ENCODE peak calls at places on chromosomes 5 and 9, in ten cellular contexts. N is mesothelial cell of epicardium, Q is uterus, J is transverse colon, O is fibroblast of pulmonary artery, E is prostate gland, U is spleen, H is suprapubic skin, D is heart right ventricle, R is fibroblast of villous mesenchyme. Y is an unnamed sample.

GRCh38 chr9:111095423-111095822 is 57.2 kb upstream of the LPAR1 start:
- DNase-seq in Q (peak), O (peak), E (no peak), J (no peak), U (no peak), N (no peak), H (no peak), D (no peak), R (peak), Y (no peak)

GRCh38 chr5:180596115-180596667 is 4.9 kb upstream of the SCGB3A1 start:
- DNase-seq in O (no peak), R (no peak), H (no peak), N (no peak), E (no peak), J (no peak), D (no peak), Q (no peak), U (no peak), Y (no peak)

GRCh38 chr5:170482511-170482910 is 21.3 kb upstream of the KCNIP1 start:
- DNase-seq in D (no peak), R (no peak), E (no peak), O (no peak), J (no peak), N (no peak), H (no peak), Q (no peak), U (no peak), Y (no peak)

GRCh38 chr5:36744678-36745659 is 131.6 kb upstream of the NIPBL start:
- DNase-seq in H (peak), D (peak), Q (peak), E (peak), R (peak), O (peak), N (peak), U (peak), J (peak), Y (peak)

GRCh38 chr5:158013939-158014338 is 155.0 kb upstream of the CLINT1 start:
- DNase-seq in N (peak), J (peak), E (no peak), H (no peak), Q (peak), O (peak), R (no peak), D (no peak), U (no peak), Y (no peak)

GRCh38 chr5:80411589-80412219 is 3.8 kb downstream of the ZFYVE16 start:
- DNase-seq in N (no peak), O (no peak), H (no peak), Q (no peak), R (peak), J (no peak), U (no peak), E (no peak), D (no peak), Y (no peak)

GRCh38 chr9:87464110-87464991 is 33.3 kb upstream of the DAPK1 start:
- DNase-seq in O (peak), E (no peak), U (no peak), R (peak), D (no peak), N (no peak), H (no peak), J (no peak), Q (no peak), Y (no peak)

GRCh38 chr9:75378036-75378435 is 289.7 kb downstream of the OSTF1 start:
- DNase-seq in D (peak), N (no peak), E (no peak), J (no peak), H (peak), Q (peak), O (no peak), R (no peak), U (no peak), Y (no peak)

GRCh38 chr9:134327671-134328231 is 1.5 kb downstream of the RXRA start:
- DNase-seq in N (no peak), U (no peak), E (no peak), H (no peak), J (no peak), O (no peak), D (peak), Q (no peak), R (no peak), Y (no peak)

GRCh38 chr9:73091909-73092308 is 59.8 kb upstream of the ANXA1 start:
- DNase-seq in Q (no peak), N (no peak), O (no peak), E (no peak), H (no peak), D (no peak), U (no peak), J (no peak), R (no peak), Y (no peak)

GRCh38 chr9:77648458-77649108 is 461 bp upstream of the GNA14 start:
- DNase-seq in J (peak), Q (peak), N (no peak), R (no peak), D (peak), O (peak), H (peak), E (peak), U (peak), Y (no peak)

GRCh38 chr5:68053202-68053601 is 162.4 kb upstream of the PIK3R1 start:
- DNase-seq in O (peak), U (no peak), N (no peak), E (no peak), D (no peak), J (no peak), R (no peak), Q (no peak), H (no peak), Y (peak)

GRCh38 chr9:33884856-33885701 is 68.1 kb downstream of the UBE2R2 start:
- DNase-seq in N (peak), J (peak), D (no peak), H (no peak), E (peak), O (peak), R (peak), U (no peak), Q (no peak), Y (peak)

GRCh38 chr9:127173063-127173462 is 50.6 kb upstream of the ANGPTL2 start:
- DNase-seq in E (no peak), O (no peak), Q (no peak), H (peak), R (no peak), N (peak), U (no peak), D (no peak), J (no peak), Y (no peak)

GRCh38 chr5:1832511-1833250 is 31.5 kb downstream of the NDUFS6 start:
- DNase-seq in O (no peak), U (peak), D (no peak), E (no peak), Q (no peak), R (no peak), N (no peak), J (no peak), H (peak), Y (no peak)

GRCh38 chr9:5870691-5871090 is 20.0 kb upstream of the MLANA start:
- DNase-seq in Q (no peak), J (no peak), N (no peak), U (no peak), E (no peak), O (no peak), H (no peak), D (no peak), R (no peak), Y (no peak)

GRCh38 chr5:63961598-63962161 is 565 bp downstream of the HTR1A start:
- DNase-seq in N (peak), R (no peak), J (no peak), E (no peak), Q (no peak), O (no peak), H (no peak), D (no peak), U (peak), Y (no peak)

GRCh38 chr5:76165961-76166360 is 82.8 kb downstream of the SV2C start:
- DNase-seq in U (no peak), J (no peak), R (no peak), O (no peak), D (no peak), N (no peak), Q (no peak), H (no peak), E (no peak), Y (no peak)

DNA sequence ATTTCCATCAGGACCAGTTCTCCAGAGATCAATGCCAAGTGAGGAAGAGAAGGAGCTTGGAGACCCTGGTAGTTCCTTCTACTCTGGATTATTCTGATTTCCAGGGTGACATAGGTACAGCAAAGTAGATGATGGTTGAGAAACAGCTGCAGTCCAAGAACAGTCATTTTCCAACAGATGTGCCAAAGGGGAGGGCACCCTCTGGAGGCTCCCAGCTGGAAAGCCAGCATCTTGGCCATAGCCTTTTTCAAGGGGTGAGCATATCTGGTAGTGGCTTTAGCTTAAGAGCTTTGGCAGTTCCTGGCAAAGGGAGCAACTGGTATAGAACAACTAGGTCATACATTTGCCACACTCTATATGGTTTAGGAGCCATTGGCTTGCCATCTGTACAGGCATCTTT is 492.7 kb downstream of the RASEF start:
- DNase-seq in N (no peak), H (no peak), R (no peak), D (no peak), Q (no peak), E (no peak), U (no peak), O (no peak), J (peak), Y (no peak)
- TF ChIP-seq CTCF in N (no peak), H (no peak), R (no peak), D (peak), Q (no peak), E (no peak), U (no peak), O (no peak), J (no peak), Y (no peak)

GRCh38 chr5:113336975-113337374 is 97.8 kb downstream of the TSSK1B start:
- DNase-seq in J (no peak), N (no peak), E (peak), O (peak), H (no peak), R (peak), Q (peak), D (peak), U (no peak), Y (peak)
- TF ChIP-seq CTCF in J (no peak), N (no peak), E (peak), O (peak), H (no peak), R (peak), Q (peak), D (peak), U (peak), Y (peak)

DNA sequence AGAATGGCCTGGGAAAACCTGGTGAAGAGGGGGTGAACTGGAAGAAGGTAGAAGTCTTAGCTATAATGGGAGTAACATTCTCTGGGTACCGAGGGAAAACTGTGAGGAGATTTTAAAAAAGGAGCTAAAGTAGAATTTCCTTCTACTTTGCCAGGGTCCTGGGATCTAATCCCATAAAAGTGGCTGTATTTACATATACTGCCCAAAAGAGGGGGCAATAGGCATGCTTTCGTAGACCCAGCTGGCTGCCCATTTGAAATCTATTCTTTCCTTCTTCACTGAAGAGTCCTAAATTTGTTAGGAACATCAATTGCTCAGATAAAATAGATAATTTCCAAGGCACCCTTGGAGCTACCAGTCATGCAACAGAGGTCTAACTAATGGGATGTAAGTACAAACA is 159.2 kb downstream of the CDC42SE2 start:
- DNase-seq in U (no peak), H (no peak), N (no peak), O (peak), R (peak), Q (no peak), E (no peak), J (no peak), D (no peak), Y (no peak)
- TF ChIP-seq CTCF in U (peak), H (no peak), N (no peak), O (peak), R (peak), Q (peak), E (peak), J (no peak), D (peak), Y (peak)

DNA sequence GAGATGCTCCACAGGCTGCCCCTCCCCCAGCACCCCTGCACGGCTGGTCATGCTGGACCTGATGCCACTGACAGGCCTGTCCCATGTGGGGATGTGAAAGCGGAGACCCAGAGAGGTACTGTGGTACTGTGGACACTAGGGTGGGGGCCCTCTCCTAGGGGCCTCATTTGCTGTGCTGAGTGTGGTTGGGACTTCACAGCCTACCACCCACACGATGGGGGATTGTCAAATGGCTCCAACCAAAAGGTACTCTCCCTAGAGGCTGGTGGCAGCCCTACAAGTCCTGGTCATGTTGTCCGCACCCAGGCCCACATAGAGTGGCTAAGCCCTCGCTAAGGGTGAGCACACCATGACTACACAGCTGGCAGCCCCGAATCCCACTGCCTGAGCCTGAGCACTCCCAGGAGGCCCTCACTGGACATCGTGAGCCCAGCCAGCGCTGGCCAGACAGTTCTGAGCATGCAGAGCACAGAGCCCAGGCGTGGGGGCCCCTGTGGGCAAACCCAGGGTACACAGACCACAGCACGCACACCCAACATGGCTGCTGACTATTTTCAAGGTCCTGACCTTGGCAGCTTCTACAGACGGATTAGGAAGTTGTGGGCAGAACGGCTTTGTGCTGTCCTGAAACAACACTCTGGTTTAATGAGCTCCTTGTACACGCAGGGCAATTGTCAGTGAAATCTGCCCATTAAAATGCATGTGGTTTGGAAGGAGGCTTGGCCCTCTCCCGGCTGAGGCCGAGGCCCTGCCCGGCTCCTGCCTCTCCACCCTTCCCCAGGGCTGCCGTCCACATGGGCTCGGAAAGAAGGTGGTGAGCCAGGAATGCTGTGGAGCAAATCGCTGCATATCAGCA is 214.1 kb downstream of the HSPA4 start:
- DNase-seq in N (no peak), R (peak), J (no peak), H (no peak), U (peak), O (no peak), Q (no peak), E (no peak), D (no peak), Y (no peak)
- TF ChIP-seq CTCF in N (no peak), R (no peak), J (no peak), H (no peak), U (no peak), O (no peak), Q (no peak), E (no peak), D (no peak), Y (no peak)

GRCh38 chr5:119808474-119808873 is 179.1 kb downstream of the FAM170A start:
- DNase-seq in H (no peak), O (no peak), Q (no peak), D (no peak), U (no peak), R (no peak), J (no peak), N (no peak), E (no peak), Y (no peak)
- TF ChIP-seq CTCF in H (no peak), O (no peak), Q (no peak), D (no peak), U (no peak), R (no peak), J (no peak), N (no peak), E (no peak), Y (no peak)

GRCh38 chr5:132281856-132282614 is 12.2 kb upstream of the SLC22A4 start:
- DNase-seq in Q (no peak), R (no peak), J (no peak), E (no peak), H (no peak), D (no peak), N (peak), O (no peak), U (no peak), Y (no peak)
- TF ChIP-seq CTCF in Q (no peak), R (no peak), J (no peak), E (peak), H (no peak), D (no peak), N (no peak), O (no peak), U (no peak), Y (peak)

DNA sequence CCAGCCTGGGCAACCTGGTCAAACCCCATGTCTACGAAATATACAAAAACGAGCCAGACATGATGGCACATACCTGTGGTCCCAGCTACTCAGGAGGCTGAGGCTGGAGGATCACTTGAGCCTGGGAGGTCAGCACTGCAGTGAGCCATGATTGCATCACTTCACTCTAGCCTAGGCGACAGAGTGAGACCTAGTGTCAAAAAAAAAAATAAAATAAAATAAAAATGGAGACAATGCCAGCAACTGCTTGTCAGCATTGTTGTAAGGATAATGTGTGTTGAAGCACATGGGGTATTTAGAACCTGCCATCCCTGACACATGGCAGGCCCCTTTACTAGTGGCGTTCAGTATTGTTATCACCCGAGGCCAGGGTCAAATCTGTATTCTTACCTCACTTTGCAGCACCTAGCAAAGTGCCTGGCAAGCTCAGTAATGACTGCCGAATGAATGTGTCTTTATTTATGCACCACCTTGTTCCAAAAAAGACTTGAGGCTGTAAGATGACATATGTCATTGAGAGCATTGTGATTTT is 32.4 kb upstream of the CRB2 start:
- DNase-seq in Q (no peak), N (no peak), R (no peak), U (no peak), H (no peak), E (no peak), D (no peak), J (no peak), O (no peak), Y (no peak)
- TF ChIP-seq CTCF in Q (no peak), N (no peak), R (no peak), U (no peak), H (no peak), E (no peak), D (no peak), J (no peak), O (no peak), Y (no peak)

GRCh38 chr5:109291090-109291489 is 118.7 kb downstream of the PJA2 start:
- DNase-seq in D (no peak), U (no peak), J (no peak), Q (no peak), H (no peak), E (no peak), O (no peak), R (no peak), N (no peak), Y (no peak)
- TF ChIP-seq CTCF in D (no peak), U (no peak), J (no peak), Q (no peak), H (no peak), E (no peak), O (no peak), R (no peak), N (no peak), Y (no peak)